ENCODE peak calls at places on chromosomes 7 and 10, in four cellular contexts. L, G, I and K are unnamed samples.

GRCh38 chr10:106863549-106863948 is 301.0 kb downstream of the SORCS1 start:
- DNase-seq in L (no peak), G (no peak), I (no peak), K (no peak)

GRCh38 chr10:46084321-46085165 is 38.5 kb upstream of the MSMB start:
- DNase-seq in G (no peak), I (no peak), L (peak; percentile 90), K (no peak)

GRCh38 chr10:11682896-11683295 is 59.3 kb upstream of the ECHDC3 start:
- DNase-seq in I (no peak), L (no peak), G (no peak), K (no peak)

GRCh38 chr7:145092766-145093165 is 256.9 kb upstream of the TPK1 start:
- DNase-seq in I (no peak), L (no peak), G (no peak), K (no peak)

GRCh38 chr10:91424016-91424415 is 13.9 kb downstream of the HECTD2 start:
- DNase-seq in L (no peak), G (no peak), I (no peak), K (no peak)

GRCh38 chr7:34430456-34430855 is 227.6 kb upstream of the NPSR1 start:
- DNase-seq in L (no peak), I (no peak), G (peak; percentile 10), K (no peak)

GRCh38 chr10:102782698-102783540 is 39.2 kb downstream of the WBP1L start:
- DNase-seq in L (peak; percentile 95), I (peak; percentile 59), G (peak; percentile 63), K (peak; percentile 70)

GRCh38 chr10:105149371-105149871 is 508.3 kb downstream of the SORCS3 start:
- DNase-seq in G (no peak), L (no peak), I (no peak), K (no peak)

GRCh38 chr10:48927198-48927597 is 12.4 kb downstream of the LRRC18 start:
- DNase-seq in L (no peak), I (no peak), G (peak; percentile 35), K (no peak)

GRCh38 chr10:77321868-77322267 is 315.7 kb downstream of the KCNMA1 start:
- DNase-seq in I (no peak), L (no peak), G (no peak), K (no peak)

GRCh38 chr7:24052572-24053223 is 231.3 kb upstream of the NPY start:
- DNase-seq in G (no peak), L (no peak), I (no peak), K (no peak)

GRCh38 chr7:156448918-156449317 is 191.7 kb upstream of the RNF32 start:
- DNase-seq in I (no peak), G (no peak), L (no peak), K (no peak)

GRCh38 chr10:69242037-69242843 is 22.1 kb downstream of the HKDC1 start:
- DNase-seq in G (no peak), L (no peak), I (no peak), K (no peak)
- TF ChIP-seq POLR2A in G (no peak), L (no peak), I (no peak), K (no peak)

GRCh38 chr7:2398506-2398905 is 4.9 kb upstream of the CHST12 start:
- DNase-seq in G (no peak), L (no peak), I (no peak), K (no peak)
- H3K4me1 ChIP-seq in G (peaks cover 3% of the 10 kb centered on the region), L (peaks cover 29% of the 10 kb centered on the region), I (peaks cover 5% of the 10 kb centered on the region), K (no peaks in the 10 kb centered on the region)

DNA sequence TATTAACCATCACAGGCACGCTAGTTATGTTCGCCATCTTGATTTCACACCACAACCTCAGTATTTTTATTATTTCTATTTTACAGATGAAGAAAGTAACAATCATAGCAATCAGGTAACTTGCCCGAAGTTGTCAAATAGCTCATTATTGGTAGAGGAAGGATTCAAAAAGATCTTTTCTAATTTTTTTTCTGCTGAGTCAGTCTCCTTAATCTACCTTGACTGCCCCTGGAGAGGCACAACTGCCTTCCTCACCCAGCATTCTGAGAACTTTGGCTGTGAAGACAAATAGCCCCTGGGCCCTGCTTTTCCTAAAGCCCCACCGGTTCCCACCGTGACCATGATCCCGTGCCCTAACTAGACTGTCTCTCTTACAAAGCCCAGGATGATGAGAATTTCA is 99.2 kb downstream of the TRIL start:
- DNase-seq in L (no peak), G (no peak), I (no peak), K (no peak)
- H3K4me3 ChIP-seq in L (no peak overlapping the region), G (no peak overlapping the region), I (no peak overlapping the region), K (no peak overlapping the region)

GRCh38 chr10:3853547-3853989 is 68.6 kb upstream of the KLF6 start:
- DNase-seq in G (no peak), L (no peak), I (no peak), K (peak; percentile 49)

GRCh38 chr10:3853016-3853415 is 68.0 kb upstream of the KLF6 start:
- DNase-seq in G (no peak), L (no peak), I (no peak), K (peak; percentile 31)

GRCh38 chr10:3850999-3851937 is 66.3 kb upstream of the KLF6 start:
- DNase-seq in I (no peak), L (no peak), G (no peak), K (no peak)

GRCh38 chr10:3848768-3849643 is 64.0 kb upstream of the KLF6 start:
- DNase-seq in L (no peak), G (no peak), I (no peak), K (no peak)

DNA sequence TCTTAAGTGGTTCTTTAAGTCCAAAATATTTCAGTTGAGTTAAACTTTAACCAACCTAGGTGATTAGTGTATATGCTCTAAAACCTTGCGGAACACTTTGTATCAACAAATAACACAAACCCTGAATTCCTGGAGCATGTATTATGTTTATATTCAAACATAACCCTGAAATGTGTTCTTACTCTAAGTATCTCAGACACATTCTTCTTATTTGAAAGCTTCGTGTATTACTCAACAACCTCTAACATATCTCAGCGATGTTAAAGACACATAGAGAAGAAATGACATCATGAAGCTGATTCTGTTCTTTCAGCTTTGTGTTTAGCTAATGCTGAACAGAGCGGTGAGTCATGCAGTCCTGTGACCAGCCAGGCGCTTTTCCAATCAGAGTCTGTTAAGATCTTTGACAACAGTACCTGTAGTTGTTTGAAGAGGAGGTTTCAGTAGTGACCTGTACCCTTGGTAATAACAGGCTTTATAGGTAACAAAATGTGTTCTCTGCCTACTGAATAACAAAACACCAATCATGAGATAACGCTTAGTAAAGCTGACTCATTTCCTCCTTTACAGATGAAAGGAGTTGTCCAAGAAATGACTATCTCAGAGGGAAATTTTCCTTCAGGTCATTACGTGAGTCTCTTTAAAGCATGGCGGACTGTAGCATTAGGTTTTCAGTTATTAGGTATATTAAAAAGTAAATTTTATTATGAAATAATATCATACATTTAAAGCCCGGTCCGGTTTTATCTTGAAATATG is 67.3 kb upstream of the KLF6 start:
- DNase-seq in I (peak; percentile 41), G (peak; percentile 69), L (no peak), K (peak; percentile 82)
- TF ChIP-seq POLR2A in I (no peak), G (no peak), L (no peak), K (peak; percentile 53)

GRCh38 chr10:7478727-7479457 is 68.1 kb upstream of the SFMBT2 start:
- DNase-seq in G (no peak), I (no peak), L (no peak), K (no peak)
- H3K4me1 ChIP-seq in G (no peaks in the 10 kb centered on the region), I (peaks cover 1% of the 10 kb centered on the region), L (peaks cover 3% of the 10 kb centered on the region), K (no peaks in the 10 kb centered on the region)